ENCODE peak calls at places on chromosome 20, in six cellular contexts. G is HFF-Myc, U is esophagus squamous epithelium, F is GM13976, Q is right atrium auricular region, R is fibroblast of pulmonary artery. I is an unnamed sample.

GRCh38 chr20:38430679-38431325 is 4.3 kb downstream of the SNHG17 start:
- DNase-seq in R (no peak), U (no peak), F (no peak), G (no peak), Q (no peak), I (no peak)

GRCh38 chr20:44083220-44083933 is 103.6 kb downstream of the JPH2 start:
- DNase-seq in U (no peak), Q (peak; percentile 58), R (peak; percentile 28), G (peak; percentile 41), F (no peak), I (peak; percentile 66)

GRCh38 chr20:47489448-47489872 is 12.2 kb upstream of the NCOA3 start:
- DNase-seq in U (no peak), F (no peak), Q (peak; percentile 67), G (no peak), R (no peak), I (no peak)

GRCh38 chr20:48626226-48626937 is 201.4 kb downstream of the PREX1 start:
- DNase-seq in F (no peak), Q (no peak), U (no peak), R (peak; percentile 23), G (no peak), I (peak; percentile 50)

GRCh38 chr20:60097285-60097684 is 139.1 kb downstream of the CDH26 start:
- DNase-seq in F (no peak), R (no peak), U (no peak), G (no peak), Q (no peak), I (no peak)

GRCh38 chr20:44115762-44116644 is 71.0 kb downstream of the JPH2 start:
- DNase-seq in U (no peak), G (no peak), R (no peak), Q (no peak), F (no peak), I (no peak)

GRCh38 chr20:54950285-54950684 is 474.9 kb downstream of the DOK5 start:
- DNase-seq in Q (no peak), U (no peak), G (no peak), F (no peak), R (no peak), I (no peak)

GRCh38 chr20:38805958-38806854 is 709 bp downstream of the PPP1R16B start:
- DNase-seq in G (no peak), U (no peak), Q (no peak), R (no peak), F (peak; percentile 61), I (no peak)

GRCh38 chr20:55790178-55790577 is 215.1 kb downstream of the CBLN4 start:
- DNase-seq in G (no peak), F (no peak), R (no peak), U (no peak), Q (no peak), I (no peak)

GRCh38 chr20:52749020-52749419 is 223.1 kb upstream of the TSHZ2 start:
- DNase-seq in F (no peak), Q (no peak), R (no peak), U (no peak), G (no peak), I (no peak)

GRCh38 chr20:43824699-43825402 is 89.8 kb upstream of the TOX2 start:
- DNase-seq in G (no peak), Q (peak; percentile 30), R (peak; percentile 64), U (no peak), F (no peak), I (no peak)

GRCh38 chr20:17809714-17810631 is 110.2 kb downstream of the BANF2 start:
- DNase-seq in G (no peak), Q (no peak), U (no peak), R (peak; percentile 71), F (no peak), I (peak; percentile 33)

GRCh38 chr20:13017235-13017634 is 8.5 kb downstream of the SPTLC3 start:
- DNase-seq in F (no peak), U (no peak), Q (no peak), R (peak; percentile 58), G (no peak), I (no peak)

DNA sequence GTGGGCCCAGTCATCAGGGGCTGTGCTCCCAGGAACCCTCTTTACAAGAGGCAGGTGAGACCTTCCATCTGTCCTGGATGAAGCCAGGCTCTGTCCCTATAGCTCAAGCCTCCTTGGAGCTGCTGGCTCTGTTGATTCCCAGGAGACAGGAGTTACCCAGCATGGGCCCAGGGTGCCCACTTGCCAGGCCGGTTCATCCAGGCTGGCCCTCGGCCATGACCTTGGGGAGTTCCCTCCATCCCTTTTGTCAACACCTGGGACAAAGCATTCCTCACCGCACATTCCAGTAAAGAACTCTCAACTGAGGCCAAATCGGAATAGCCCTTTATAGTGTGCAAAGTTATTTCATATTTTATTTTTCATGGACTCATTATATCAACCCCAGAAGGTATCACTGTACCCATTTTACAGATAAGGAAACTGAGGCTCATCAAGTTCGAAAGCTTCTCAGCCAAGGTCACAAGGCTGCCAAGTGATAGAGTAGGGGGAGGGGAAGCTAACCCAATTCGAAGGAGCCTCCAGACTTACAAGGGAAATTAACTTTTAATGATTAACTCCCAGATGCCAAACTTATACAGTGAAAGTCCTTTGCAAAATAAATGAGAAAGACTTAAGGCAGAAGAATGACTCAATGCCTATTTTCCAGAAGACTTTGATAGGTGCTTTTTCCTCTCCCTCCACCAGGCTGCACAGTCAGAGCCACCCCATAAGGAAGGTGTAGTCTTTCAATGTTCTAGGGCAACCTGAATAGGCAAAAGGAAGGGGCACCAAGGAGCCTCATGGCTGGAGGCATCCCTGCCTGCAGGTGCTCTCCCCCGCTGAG is 18.5 kb downstream of the SDC4 start:
- DNase-seq in R (no peak), F (no peak), Q (no peak), G (no peak), U (no peak), I (no peak)
- TF ChIP-seq CTCF in R (no peak), F (no peak), Q (no peak), G (no peak), U (no peak), I (no peak)

DNA sequence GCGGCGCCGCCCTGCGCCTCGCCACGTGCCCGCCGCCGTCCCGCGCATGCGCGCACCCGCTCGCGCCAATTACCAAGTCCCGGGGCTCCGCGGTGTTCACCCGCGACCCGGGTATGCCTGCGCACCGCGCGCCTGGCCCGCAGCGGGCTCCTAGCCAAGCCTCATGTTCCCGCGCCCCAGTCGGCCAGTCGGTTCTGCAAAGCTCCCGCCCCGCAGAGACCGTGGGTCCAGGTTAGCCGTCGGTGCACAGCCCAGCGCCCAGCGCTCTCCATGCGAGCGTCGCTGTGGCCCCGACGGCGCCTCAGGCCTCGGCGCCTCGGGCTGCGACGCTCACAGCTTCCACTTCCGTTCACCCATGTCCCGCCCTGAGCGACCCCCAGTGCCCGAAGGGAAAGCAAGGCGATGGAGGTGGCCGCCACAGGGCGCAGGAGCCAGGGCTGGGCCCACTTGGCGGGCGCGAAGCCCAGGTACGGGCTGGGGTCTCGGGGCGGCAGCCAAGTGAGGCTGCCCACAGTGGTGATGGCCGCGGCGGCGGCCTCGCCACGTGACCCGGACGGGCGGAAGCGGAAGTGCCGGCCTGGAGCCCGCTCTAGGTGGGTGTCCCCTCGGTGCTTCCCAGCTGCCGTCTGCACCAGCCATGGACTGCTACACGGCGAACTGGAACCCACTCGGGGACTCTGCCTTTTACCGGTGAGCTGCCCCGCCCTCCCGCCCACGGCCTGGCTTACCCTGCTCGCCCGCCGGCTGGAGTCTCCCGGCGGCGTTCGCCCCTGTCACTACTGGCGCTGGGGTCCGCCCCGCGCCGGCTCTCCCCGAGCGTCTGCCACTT is at the start of the genes PCED1A and VPS16:
- DNase-seq in Q (peak; percentile 85), R (peak; percentile 89), G (peak; percentile 61), U (peak; percentile 34), F (peak; percentile 99), I (peak; percentile 77)
- TF ChIP-seq CTCF in Q (no peak), R (no peak), G (no peak), U (no peak), F (no peak), I (no peak)

GRCh38 chr20:46435146-46435545 is 28.7 kb upstream of the ELMO2 start:
- DNase-seq in U (no peak), Q (no peak), G (no peak), R (no peak), F (no peak), I (no peak)

GRCh38 chr20:46434597-46434996 is 28.2 kb upstream of the ELMO2 start:
- DNase-seq in U (no peak), F (no peak), Q (no peak), R (no peak), G (no peak), I (no peak)

GRCh38 chr20:46439837-46440236 is 33.4 kb upstream of the ELMO2 start:
- DNase-seq in R (no peak), G (no peak), U (no peak), Q (no peak), F (no peak), I (no peak)

GRCh38 chr20:46433051-46433450 is 26.6 kb upstream of the ELMO2 start:
- DNase-seq in G (no peak), R (no peak), F (no peak), Q (no peak), U (no peak), I (no peak)

GRCh38 chr20:46438156-46438750 is 31.8 kb upstream of the ELMO2 start:
- DNase-seq in U (no peak), G (peak; percentile 21), Q (no peak), R (peak; percentile 56), F (peak; percentile 54), I (peak; percentile 41)
- TF ChIP-seq CTCF in U (peak; percentile 57), G (peak; percentile 31), Q (no peak), R (peak; percentile 42), F (peak; percentile 7), I (peak; percentile 39)

GRCh38 chr20:20839771-20840170 is 127.3 kb upstream of the RALGAPA2 start:
- DNase-seq in G (no peak), F (no peak), Q (no peak), R (no peak), U (no peak), I (no peak)

GRCh38 chr20:20831794-20832193 is 119.3 kb upstream of the RALGAPA2 start:
- DNase-seq in U (no peak), Q (no peak), F (no peak), R (no peak), G (no peak), I (no peak)

GRCh38 chr20:20832715-20833114 is 120.3 kb upstream of the RALGAPA2 start:
- DNase-seq in Q (no peak), U (no peak), R (no peak), G (no peak), F (no peak), I (no peak)

GRCh38 chr20:20835897-20836296 is 123.5 kb upstream of the RALGAPA2 start:
- DNase-seq in Q (no peak), G (no peak), F (no peak), R (no peak), U (no peak), I (no peak)

DNA sequence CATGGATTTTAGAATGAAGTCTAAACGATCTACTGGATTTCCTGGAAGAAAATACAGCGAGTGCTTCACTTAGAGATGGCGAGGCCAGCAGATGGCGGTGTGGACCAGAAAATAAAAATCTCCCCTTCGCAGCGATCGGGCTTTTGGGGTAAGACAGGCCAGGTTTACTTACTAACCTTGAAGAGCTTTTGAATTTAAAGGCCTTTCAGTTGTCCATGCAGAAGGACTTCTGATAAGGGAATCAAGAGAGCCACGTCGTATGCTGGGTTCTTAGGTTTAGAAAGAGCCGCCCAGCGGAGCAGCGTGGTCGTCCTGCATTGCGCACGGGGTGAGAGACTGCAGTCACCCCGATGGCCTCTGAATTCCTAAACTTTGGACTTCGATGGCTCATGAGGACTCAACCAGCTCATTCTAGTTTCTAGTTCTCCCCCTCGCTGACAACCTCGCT is 125.2 kb upstream of the RALGAPA2 start:
- DNase-seq in Q (peak; percentile 64), U (no peak), G (peak; percentile 6), F (peak; percentile 68), R (peak; percentile 63), I (peak; percentile 50)
- TF ChIP-seq CTCF in Q (peak; percentile 44), U (peak; percentile 63), G (peak; percentile 67), F (peak; percentile 26), R (peak; percentile 71), I (peak; percentile 79)

I was measured in MCF 10A.